ENCODE peak calls at places on chromosomes 1 and 21, in seven cellular contexts. S is foreskin fibroblast, K is ovary, E is tibial artery, Y is transverse colon, O is GM12864, X is IMR-90. M is an unnamed sample.
A peak's percentile ranks its signal among the peaks of the same experiment; 100 is the strongest.

GRCh38 chr1:98388431-98388830 is 273.1 kb upstream of the SNX7 start:
- DNase-seq in O (peak; percentile 3), Y (no peak), K (no peak), E (no peak), X (peak; percentile 83), S (peak; percentile 90), M (peak; percentile 89)

GRCh38 chr1:166601650-166602049 is 237.6 kb upstream of the POGK start:
- DNase-seq in K (no peak), S (no peak), E (no peak), X (no peak), Y (no peak), O (no peak), M (no peak)

GRCh38 chr21:42677339-42678117 is 24.1 kb downstream of the PDE9A start:
- DNase-seq in K (no peak), X (peak; percentile 60), S (peak; percentile 71), Y (no peak), O (no peak), E (no peak), M (peak; percentile 70)

GRCh38 chr1:18357831-18358230 is 122.9 kb upstream of the KLHDC7A start:
- DNase-seq in S (no peak), X (no peak), O (no peak), K (no peak), E (no peak), Y (no peak), M (no peak)

GRCh38 chr21:43893536-43894205 is 28.6 kb downstream of the AGPAT3 start:
- DNase-seq in O (no peak), X (no peak), E (no peak), K (no peak), Y (no peak), S (peak; percentile 18), M (no peak)

GRCh38 chr1:115832651-115833050 is 8.3 kb downstream of the NHLH2 start:
- DNase-seq in K (no peak), Y (no peak), S (no peak), O (no peak), E (no peak), X (no peak), M (no peak)

GRCh38 chr1:214660900-214661299 is 57.9 kb downstream of the CENPF start:
- DNase-seq in O (no peak), K (peak; percentile 26), X (peak; percentile 96), Y (peak; percentile 9), E (no peak), S (peak; percentile 88), M (peak; percentile 75)

GRCh38 chr1:91635763-91636162 is 135.1 kb downstream of the CDC7 start:
- DNase-seq in K (no peak), O (no peak), E (no peak), S (peak; percentile 18), X (no peak), Y (no peak), M (peak; percentile 58)

GRCh38 chr1:16318544-16318943 is 33.7 kb downstream of the FBXO42 start:
- DNase-seq in X (no peak), S (peak; percentile 48), K (no peak), Y (peak; percentile 28), O (no peak), E (peak; percentile 73), M (peak; percentile 8)

GRCh38 chr1:12316331-12316730 is 86.5 kb downstream of the VPS13D start:
- DNase-seq in K (no peak), O (no peak), Y (no peak), S (no peak), E (no peak), X (peak; percentile 23), M (no peak)

GRCh38 chr1:7888248-7889010 is 35.6 kb upstream of the UTS2 start:
- DNase-seq in S (peak; percentile 36), Y (no peak), E (no peak), O (no peak), X (peak; percentile 56), K (no peak), M (peak; percentile 74)

GRCh38 chr1:168114845-168115244 is 21.9 kb downstream of the GPR161 start:
- DNase-seq in Y (no peak), E (no peak), S (peak; percentile 45), X (no peak), K (peak; percentile 42), O (no peak), M (peak; percentile 40)

GRCh38 chr1:26959722-26960624 is at the start of gene KDF1:
- DNase-seq in S (no peak), X (no peak), Y (peak; percentile 90), O (no peak), K (peak; percentile 22), E (no peak), M (no peak)

GRCh38 chr1:21324368-21325137 is 34.3 kb upstream of the ECE1 start:
- DNase-seq in O (no peak), X (peak; percentile 91), K (peak; percentile 77), Y (peak; percentile 83), S (peak; percentile 95), E (peak; percentile 97), M (peak; percentile 96)

GRCh38 chr1:204400893-204401510 is 10.6 kb downstream of the PPP1R15B start:
- DNase-seq in S (no peak), K (no peak), X (no peak), O (no peak), E (no peak), Y (no peak), M (no peak)

GRCh38 chr1:58939146-58939545 is 155.3 kb upstream of the JUN start:
- DNase-seq in S (no peak), O (no peak), K (no peak), E (no peak), Y (no peak), X (no peak), M (no peak)

GRCh38 chr1:245715970-245716369 is 561.2 kb downstream of the KIF26B start:
- DNase-seq in O (no peak), Y (no peak), E (no peak), X (peak; percentile 85), K (no peak), S (peak; percentile 86), M (peak; percentile 95)

GRCh38 chr1:152497273-152497672 is 13.3 kb upstream of the LCE5A start:
- DNase-seq in S (no peak), K (no peak), E (no peak), X (no peak), O (no peak), Y (no peak), M (no peak)
- TF ChIP-seq CTCF in S (no peak), K (no peak), E (no peak), X (peak; percentile 11), O (peak; percentile 45), Y (peak; percentile 33), M (peak; percentile 19)

DNA sequence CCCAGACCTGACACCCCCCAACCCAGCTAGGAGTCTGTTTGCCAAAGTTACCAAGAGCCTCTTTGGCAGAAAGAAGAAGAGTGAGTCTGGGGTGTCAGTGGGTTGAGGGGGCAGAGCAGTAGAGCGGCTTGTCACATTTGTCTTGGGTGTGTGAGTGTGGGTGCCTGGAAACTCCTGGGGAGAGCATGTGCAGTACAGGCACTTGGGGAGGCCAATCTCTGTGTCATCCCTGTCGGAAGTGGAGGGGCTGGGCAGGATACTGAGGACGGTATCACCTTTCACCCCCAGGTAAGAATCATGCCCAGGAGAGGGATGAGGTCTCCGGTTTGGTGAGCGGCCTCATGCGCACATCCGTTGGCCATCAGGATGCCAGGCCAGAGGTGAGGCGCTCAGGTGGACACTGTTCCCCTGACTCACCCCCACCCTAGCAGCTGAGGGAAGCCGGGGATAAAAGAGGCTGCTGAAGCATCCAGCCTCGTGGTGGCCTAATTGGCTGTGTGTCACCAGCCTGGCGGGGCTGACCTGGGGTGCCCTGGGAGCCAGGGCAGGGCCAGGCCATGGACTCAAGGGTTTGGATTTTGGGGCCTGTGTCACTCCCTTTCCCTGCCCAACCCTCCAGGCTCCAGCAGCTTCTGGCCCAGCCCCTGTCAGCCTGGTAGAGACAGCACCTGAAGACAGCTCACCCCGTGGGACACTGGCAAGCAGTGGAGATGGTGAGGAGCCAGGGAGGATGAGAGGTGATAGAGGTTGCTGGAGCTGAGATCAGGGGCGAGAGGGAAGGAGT is 3.3 kb downstream of the PLK3 start:
- DNase-seq in K (peak; percentile 33), X (no peak), O (no peak), S (peak; percentile 40), Y (no peak), E (peak; percentile 62), M (no peak)
- H3K4me3 ChIP-seq in K (no peak overlapping the region), X (no peak overlapping the region), O (no peak overlapping the region), S (no peak overlapping the region), Y (no peak overlapping the region), E (peak overlapping the region; percentile 100), M (peak overlapping the region; percentile 94)

GRCh38 chr1:220281159-220281574 is 8.9 kb upstream of the RAB3GAP2 start:
- DNase-seq in Y (no peak), S (peak; percentile 63), X (peak; percentile 33), K (no peak), O (no peak), E (no peak), M (peak; percentile 32)
- TF ChIP-seq CTCF in Y (peak; percentile 16), S (peak; percentile 62), X (peak; percentile 53), K (no peak), O (peak; percentile 32), E (no peak), M (peak; percentile 45)

GRCh38 chr1:78420688-78421087 is 70.1 kb upstream of the PTGFR start:
- DNase-seq in K (no peak), X (no peak), Y (no peak), S (no peak), E (no peak), O (no peak), M (no peak)

GRCh38 chr1:78420185-78420584 is 70.6 kb upstream of the PTGFR start:
- DNase-seq in X (peak; percentile 27), K (no peak), E (no peak), Y (no peak), O (no peak), S (peak; percentile 9), M (no peak)

GRCh38 chr1:78424720-78425119 is 66.1 kb upstream of the PTGFR start:
- DNase-seq in E (no peak), O (no peak), X (no peak), K (no peak), S (no peak), Y (no peak), M (no peak)

GRCh38 chr1:78415165-78415564 is 75.6 kb upstream of the PTGFR start:
- DNase-seq in S (no peak), E (no peak), K (no peak), Y (no peak), O (no peak), X (no peak), M (no peak)

GRCh38 chr1:78419309-78419708 is 71.5 kb upstream of the PTGFR start:
- DNase-seq in E (no peak), X (peak; percentile 5), S (peak; percentile 89), Y (no peak), O (no peak), K (no peak), M (peak; percentile 21)
- H3K4me3 ChIP-seq in E (no peak overlapping the region), X (no peak overlapping the region), S (peak overlapping the region; percentile 16), Y (no peak overlapping the region), O (no peak overlapping the region), K (no peak overlapping the region), M (no peak overlapping the region)

GRCh38 chr1:19484793-19485361 is 462 bp downstream of the CAPZB start:
- DNase-seq in K (no peak), Y (no peak), O (no peak), X (no peak), S (no peak), E (no peak), M (no peak)

GRCh38 chr1:19483691-19484090 is 1.6 kb downstream of the CAPZB start:
- DNase-seq in E (no peak), Y (no peak), S (no peak), X (no peak), K (no peak), O (no peak), M (no peak)

GRCh38 chr1:19484338-19484792 is 974 bp downstream of the CAPZB start:
- DNase-seq in E (no peak), X (no peak), S (no peak), O (no peak), Y (no peak), K (peak; percentile 46), M (no peak)

GRCh38 chr1:19485362-19486187 is at the start of gene CAPZB:
- DNase-seq in X (peak; percentile 81), Y (peak; percentile 97), E (peak; percentile 97), K (peak; percentile 96), S (peak; percentile 97), O (no peak), M (peak; percentile 94)

GRCh38 chr1:19488136-19488535 is 2.8 kb upstream of the CAPZB start:
- DNase-seq in S (no peak), Y (no peak), K (peak; percentile 51), E (no peak), O (no peak), X (no peak), M (peak; percentile 60)
- TF ChIP-seq CTCF in S (no peak), Y (no peak), K (no peak), E (no peak), O (no peak), X (no peak), M (no peak)

M was measured in cardiac fibroblast.